ENCODE peak calls at places on chromosomes 5 and 9, in ten cellular contexts. One of them, this sample, is unnamed.
A peak's percentile ranks its signal among the peaks of the same experiment; 100 is the strongest.

GRCh38 chr5:160272889-160273288 is 39.5 kb downstream of the CCNJL start:
- DNase-seq in brain microvascular endothelial cell: no peak
- DNase-seq in psoas muscle: no peak
- DNase-seq in ovary: no peak
- DNase-seq in heart left ventricle: no peak
- DNase-seq in stomach: no peak
- DNase-seq in IMR-90: no peak
- DNase-seq in BJ: no peak
- DNase-seq in CD8-positive, alpha-beta T cell: no peak
- DNase-seq in HCT116: no peak
- DNase-seq in this sample: no peak

GRCh38 chr5:176677209-176677931 is 30.1 kb downstream of the TSPAN17 start:
- DNase-seq in IMR-90: no peak
- DNase-seq in BJ: no peak
- DNase-seq in psoas muscle: no peak
- DNase-seq in stomach: no peak
- DNase-seq in HCT116: no peak
- DNase-seq in ovary: no peak
- DNase-seq in brain microvascular endothelial cell: no peak
- DNase-seq in CD8-positive, alpha-beta T cell: no peak
- DNase-seq in heart left ventricle: no peak
- DNase-seq in this sample: no peak

GRCh38 chr9:6896562-6896961 is 138.8 kb downstream of the KDM4C start:
- DNase-seq in IMR-90: peak; percentile 34
- DNase-seq in stomach: no peak
- DNase-seq in brain microvascular endothelial cell: peak; percentile 24
- DNase-seq in HCT116: no peak
- DNase-seq in CD8-positive, alpha-beta T cell: no peak
- DNase-seq in psoas muscle: no peak
- DNase-seq in ovary: no peak
- DNase-seq in heart left ventricle: no peak
- DNase-seq in BJ: no peak
- DNase-seq in this sample: no peak

GRCh38 chr5:178526796-178527457 is 63.3 kb downstream of the COL23A1 start:
- DNase-seq in psoas muscle: no peak
- DNase-seq in heart left ventricle: no peak
- DNase-seq in brain microvascular endothelial cell: no peak
- DNase-seq in HCT116: no peak
- DNase-seq in ovary: no peak
- DNase-seq in IMR-90: no peak
- DNase-seq in stomach: no peak
- DNase-seq in BJ: no peak
- DNase-seq in CD8-positive, alpha-beta T cell: no peak
- DNase-seq in this sample: no peak

GRCh38 chr5:159405611-159406031 is 75.3 kb upstream of the IL12B start:
- DNase-seq in heart left ventricle: no peak
- DNase-seq in IMR-90: no peak
- DNase-seq in brain microvascular endothelial cell: no peak
- DNase-seq in ovary: no peak
- DNase-seq in HCT116: no peak
- DNase-seq in stomach: no peak
- DNase-seq in BJ: no peak
- DNase-seq in psoas muscle: no peak
- DNase-seq in CD8-positive, alpha-beta T cell: no peak
- DNase-seq in this sample: peak; percentile 35

GRCh38 chr5:61329729-61330128 is 2.3 kb upstream of the ZSWIM6 start:
- DNase-seq in IMR-90: peak; percentile 67
- DNase-seq in CD8-positive, alpha-beta T cell: no peak
- DNase-seq in stomach: no peak
- DNase-seq in ovary: no peak
- DNase-seq in HCT116: no peak
- DNase-seq in psoas muscle: no peak
- DNase-seq in BJ: no peak
- DNase-seq in brain microvascular endothelial cell: no peak
- DNase-seq in heart left ventricle: no peak
- DNase-seq in this sample: no peak

GRCh38 chr9:87587864-87588263 is 90.2 kb downstream of the DAPK1 start:
- DNase-seq in heart left ventricle: no peak
- DNase-seq in ovary: no peak
- DNase-seq in stomach: no peak
- DNase-seq in HCT116: no peak
- DNase-seq in brain microvascular endothelial cell: no peak
- DNase-seq in BJ: no peak
- DNase-seq in IMR-90: no peak
- DNase-seq in CD8-positive, alpha-beta T cell: no peak
- DNase-seq in psoas muscle: no peak
- DNase-seq in this sample: no peak

GRCh38 chr9:19286634-19287188 is 56.2 kb downstream of the DENND4C start:
- DNase-seq in brain microvascular endothelial cell: peak; percentile 16
- DNase-seq in heart left ventricle: no peak
- DNase-seq in CD8-positive, alpha-beta T cell: no peak
- DNase-seq in stomach: peak; percentile 54
- DNase-seq in IMR-90: peak; percentile 16
- DNase-seq in psoas muscle: no peak
- DNase-seq in HCT116: no peak
- DNase-seq in BJ: no peak
- DNase-seq in ovary: no peak
- DNase-seq in this sample: no peak

GRCh38 chr5:103522586-103522985 is 40.0 kb downstream of the NUDT12 start:
- DNase-seq in CD8-positive, alpha-beta T cell: no peak
- DNase-seq in heart left ventricle: no peak
- DNase-seq in ovary: no peak
- DNase-seq in brain microvascular endothelial cell: no peak
- DNase-seq in HCT116: no peak
- DNase-seq in psoas muscle: no peak
- DNase-seq in IMR-90: no peak
- DNase-seq in stomach: no peak
- DNase-seq in BJ: no peak
- DNase-seq in this sample: no peak

GRCh38 chr5:103525366-103525765 is 37.2 kb downstream of the NUDT12 start:
- DNase-seq in brain microvascular endothelial cell: no peak
- DNase-seq in heart left ventricle: no peak
- DNase-seq in stomach: no peak
- DNase-seq in ovary: no peak
- DNase-seq in BJ: no peak
- DNase-seq in CD8-positive, alpha-beta T cell: no peak
- DNase-seq in IMR-90: no peak
- DNase-seq in HCT116: no peak
- DNase-seq in psoas muscle: no peak
- DNase-seq in this sample: no peak

GRCh38 chr5:103523319-103523718 is 39.3 kb downstream of the NUDT12 start:
- DNase-seq in ovary: no peak
- DNase-seq in HCT116: no peak
- DNase-seq in IMR-90: no peak
- DNase-seq in BJ: no peak
- DNase-seq in psoas muscle: no peak
- DNase-seq in stomach: no peak
- DNase-seq in heart left ventricle: no peak
- DNase-seq in brain microvascular endothelial cell: no peak
- DNase-seq in CD8-positive, alpha-beta T cell: no peak
- DNase-seq in this sample: no peak

GRCh38 chr5:103514381-103514780 is 48.2 kb downstream of the NUDT12 start:
- DNase-seq in BJ: no peak
- DNase-seq in brain microvascular endothelial cell: no peak
- DNase-seq in ovary: no peak
- DNase-seq in psoas muscle: no peak
- DNase-seq in CD8-positive, alpha-beta T cell: no peak
- DNase-seq in stomach: no peak
- DNase-seq in HCT116: no peak
- DNase-seq in heart left ventricle: no peak
- DNase-seq in IMR-90: no peak
- DNase-seq in this sample: no peak

GRCh38 chr5:103519550-103519949 is 43.0 kb downstream of the NUDT12 start:
- DNase-seq in CD8-positive, alpha-beta T cell: no peak
- DNase-seq in HCT116: no peak
- DNase-seq in psoas muscle: no peak
- DNase-seq in heart left ventricle: no peak
- DNase-seq in stomach: no peak
- DNase-seq in BJ: no peak
- DNase-seq in brain microvascular endothelial cell: peak; percentile 35
- DNase-seq in IMR-90: peak; percentile 8
- DNase-seq in ovary: no peak
- DNase-seq in this sample: no peak
- TF ChIP-seq CTCF in CD8-positive, alpha-beta T cell: no peak
- TF ChIP-seq CTCF in HCT116: no peak
- TF ChIP-seq CTCF in psoas muscle: peak; percentile 26
- TF ChIP-seq CTCF in heart left ventricle: no peak
- TF ChIP-seq CTCF in stomach: no peak
- TF ChIP-seq CTCF in BJ: peak; percentile 39
- TF ChIP-seq CTCF in brain microvascular endothelial cell: peak; percentile 66
- TF ChIP-seq CTCF in IMR-90: peak; percentile 25
- TF ChIP-seq CTCF in ovary: no peak
- TF ChIP-seq CTCF in this sample: no peak

DNA sequence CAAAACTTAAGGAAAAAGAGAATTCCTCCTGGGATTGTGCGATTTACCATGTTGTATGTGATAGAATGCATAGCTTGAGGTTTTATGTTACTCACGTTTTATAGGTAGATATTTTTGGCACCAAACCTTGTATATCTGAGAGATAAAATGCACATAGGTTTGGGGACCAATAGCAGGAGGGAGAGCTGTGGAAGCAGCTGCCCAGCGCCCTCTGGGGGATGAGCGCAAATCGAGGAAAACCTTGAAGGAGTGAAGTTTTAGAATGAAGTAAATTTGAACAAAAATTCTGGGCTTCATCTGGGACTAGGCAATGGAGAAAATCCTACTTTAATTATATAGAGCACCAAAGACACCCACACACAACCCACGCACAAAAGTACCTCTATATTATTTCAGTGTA is 197.0 kb downstream of the ADCY2 start:
- DNase-seq in IMR-90: no peak
- DNase-seq in heart left ventricle: no peak
- DNase-seq in HCT116: no peak
- DNase-seq in psoas muscle: no peak
- DNase-seq in brain microvascular endothelial cell: no peak
- DNase-seq in stomach: no peak
- DNase-seq in ovary: no peak
- DNase-seq in CD8-positive, alpha-beta T cell: no peak
- DNase-seq in BJ: no peak
- DNase-seq in this sample: no peak
- TF ChIP-seq CTCF in IMR-90: no peak
- TF ChIP-seq CTCF in heart left ventricle: no peak
- TF ChIP-seq CTCF in HCT116: no peak
- TF ChIP-seq CTCF in psoas muscle: no peak
- TF ChIP-seq CTCF in brain microvascular endothelial cell: no peak
- TF ChIP-seq CTCF in stomach: no peak
- TF ChIP-seq CTCF in ovary: no peak
- TF ChIP-seq CTCF in CD8-positive, alpha-beta T cell: no peak
- TF ChIP-seq CTCF in BJ: peak; percentile 21
- TF ChIP-seq CTCF in this sample: no peak

GRCh38 chr5:149452665-149453617 is 73.8 kb upstream of the IL17B start:
- DNase-seq in psoas muscle: peak; percentile 84
- DNase-seq in BJ: peak; percentile 91
- DNase-seq in IMR-90: peak; percentile 96
- DNase-seq in HCT116: no peak
- DNase-seq in brain microvascular endothelial cell: peak; percentile 96
- DNase-seq in ovary: peak; percentile 76
- DNase-seq in stomach: no peak
- DNase-seq in CD8-positive, alpha-beta T cell: no peak
- DNase-seq in heart left ventricle: peak; percentile 70
- DNase-seq in this sample: no peak

GRCh38 chr5:149450199-149450598 is 71.1 kb upstream of the IL17B start:
- DNase-seq in stomach: peak; percentile 74
- DNase-seq in brain microvascular endothelial cell: peak; percentile 54
- DNase-seq in CD8-positive, alpha-beta T cell: no peak
- DNase-seq in psoas muscle: peak; percentile 87
- DNase-seq in ovary: peak; percentile 83
- DNase-seq in HCT116: no peak
- DNase-seq in heart left ventricle: peak; percentile 82
- DNase-seq in BJ: no peak
- DNase-seq in IMR-90: peak; percentile 87
- DNase-seq in this sample: no peak

GRCh38 chr5:149453618-149454415 is 74.7 kb upstream of the IL17B start:
- DNase-seq in heart left ventricle: no peak
- DNase-seq in brain microvascular endothelial cell: no peak
- DNase-seq in IMR-90: no peak
- DNase-seq in psoas muscle: no peak
- DNase-seq in stomach: no peak
- DNase-seq in ovary: no peak
- DNase-seq in CD8-positive, alpha-beta T cell: no peak
- DNase-seq in BJ: no peak
- DNase-seq in HCT116: no peak
- DNase-seq in this sample: no peak

GRCh38 chr5:149448831-149449714 is 70.0 kb upstream of the IL17B start:
- DNase-seq in BJ: no peak
- DNase-seq in heart left ventricle: no peak
- DNase-seq in stomach: no peak
- DNase-seq in brain microvascular endothelial cell: no peak
- DNase-seq in ovary: no peak
- DNase-seq in CD8-positive, alpha-beta T cell: no peak
- DNase-seq in HCT116: no peak
- DNase-seq in psoas muscle: no peak
- DNase-seq in IMR-90: no peak
- DNase-seq in this sample: no peak

DNA sequence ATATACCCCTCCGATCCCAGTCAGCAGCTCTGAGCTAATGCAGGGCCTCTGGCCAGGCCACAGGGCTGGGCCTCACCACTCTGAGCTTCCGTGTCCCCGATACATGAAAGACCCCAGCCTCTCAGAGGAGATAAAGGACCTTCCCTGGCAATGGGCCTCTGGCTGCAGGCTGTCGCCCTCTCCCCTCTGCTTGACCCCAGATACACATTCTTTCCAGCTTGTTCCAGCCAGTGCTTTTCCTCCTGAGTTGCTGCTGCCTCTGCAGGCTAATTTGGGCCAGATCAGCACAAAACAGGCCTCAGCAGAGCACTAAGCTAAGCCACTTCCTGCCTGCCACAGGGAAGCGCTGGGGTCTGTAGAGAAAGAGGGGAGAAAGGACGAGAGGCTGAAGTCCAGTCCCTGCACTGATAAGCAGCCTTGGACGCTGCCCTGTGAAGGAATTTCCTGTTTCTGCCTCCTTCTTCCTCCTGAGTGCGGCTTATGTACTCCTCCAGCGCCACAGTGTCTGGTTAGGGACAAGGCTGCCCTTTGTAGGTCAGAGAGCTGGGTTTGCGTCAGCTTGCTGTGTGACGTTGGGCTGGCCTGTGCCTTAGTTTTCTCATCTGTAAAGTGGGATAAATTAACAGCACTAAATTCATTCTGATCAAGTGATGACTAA is 73.0 kb upstream of the IL17B start:
- DNase-seq in IMR-90: peak; percentile 53
- DNase-seq in BJ: no peak
- DNase-seq in stomach: peak; percentile 84
- DNase-seq in heart left ventricle: peak; percentile 69
- DNase-seq in HCT116: no peak
- DNase-seq in psoas muscle: no peak
- DNase-seq in CD8-positive, alpha-beta T cell: no peak
- DNase-seq in brain microvascular endothelial cell: peak; percentile 64
- DNase-seq in ovary: peak; percentile 63
- DNase-seq in this sample: no peak
- TF ChIP-seq CTCF in IMR-90: peak; percentile 7
- TF ChIP-seq CTCF in BJ: no peak
- TF ChIP-seq CTCF in stomach: no peak
- TF ChIP-seq CTCF in heart left ventricle: no peak
- TF ChIP-seq CTCF in HCT116: no peak
- TF ChIP-seq CTCF in psoas muscle: no peak
- TF ChIP-seq CTCF in CD8-positive, alpha-beta T cell: no peak
- TF ChIP-seq CTCF in brain microvascular endothelial cell: peak; percentile 24
- TF ChIP-seq CTCF in ovary: no peak
- TF ChIP-seq CTCF in this sample: no peak

GRCh38 chr5:151772029-151772867 is 494 bp downstream of the G3BP1 start:
- DNase-seq in BJ: no peak
- DNase-seq in IMR-90: no peak
- DNase-seq in stomach: peak; percentile 41
- DNase-seq in psoas muscle: peak; percentile 70
- DNase-seq in ovary: peak; percentile 61
- DNase-seq in HCT116: no peak
- DNase-seq in CD8-positive, alpha-beta T cell: peak; percentile 25
- DNase-seq in heart left ventricle: peak; percentile 51
- DNase-seq in brain microvascular endothelial cell: no peak
- DNase-seq in this sample: no peak

GRCh38 chr5:151772868-151773561 is 1.3 kb downstream of the G3BP1 start:
- DNase-seq in ovary: no peak
- DNase-seq in HCT116: no peak
- DNase-seq in brain microvascular endothelial cell: no peak
- DNase-seq in stomach: no peak
- DNase-seq in IMR-90: peak; percentile 56
- DNase-seq in CD8-positive, alpha-beta T cell: no peak
- DNase-seq in psoas muscle: no peak
- DNase-seq in heart left ventricle: no peak
- DNase-seq in BJ: no peak
- DNase-seq in this sample: no peak

GRCh38 chr5:151773979-151774378 is 2.2 kb downstream of the G3BP1 start:
- DNase-seq in heart left ventricle: no peak
- DNase-seq in BJ: no peak
- DNase-seq in ovary: no peak
- DNase-seq in psoas muscle: no peak
- DNase-seq in CD8-positive, alpha-beta T cell: no peak
- DNase-seq in HCT116: no peak
- DNase-seq in brain microvascular endothelial cell: no peak
- DNase-seq in stomach: no peak
- DNase-seq in IMR-90: no peak
- DNase-seq in this sample: no peak

GRCh38 chr5:151770383-151771258 is 1.1 kb upstream of the G3BP1 start:
- DNase-seq in stomach: peak; percentile 59
- DNase-seq in IMR-90: peak; percentile 42
- DNase-seq in ovary: peak; percentile 88
- DNase-seq in BJ: no peak
- DNase-seq in heart left ventricle: peak; percentile 82
- DNase-seq in brain microvascular endothelial cell: peak; percentile 73
- DNase-seq in CD8-positive, alpha-beta T cell: peak; percentile 32
- DNase-seq in HCT116: no peak
- DNase-seq in psoas muscle: peak; percentile 88
- DNase-seq in this sample: peak; percentile 65

DNA sequence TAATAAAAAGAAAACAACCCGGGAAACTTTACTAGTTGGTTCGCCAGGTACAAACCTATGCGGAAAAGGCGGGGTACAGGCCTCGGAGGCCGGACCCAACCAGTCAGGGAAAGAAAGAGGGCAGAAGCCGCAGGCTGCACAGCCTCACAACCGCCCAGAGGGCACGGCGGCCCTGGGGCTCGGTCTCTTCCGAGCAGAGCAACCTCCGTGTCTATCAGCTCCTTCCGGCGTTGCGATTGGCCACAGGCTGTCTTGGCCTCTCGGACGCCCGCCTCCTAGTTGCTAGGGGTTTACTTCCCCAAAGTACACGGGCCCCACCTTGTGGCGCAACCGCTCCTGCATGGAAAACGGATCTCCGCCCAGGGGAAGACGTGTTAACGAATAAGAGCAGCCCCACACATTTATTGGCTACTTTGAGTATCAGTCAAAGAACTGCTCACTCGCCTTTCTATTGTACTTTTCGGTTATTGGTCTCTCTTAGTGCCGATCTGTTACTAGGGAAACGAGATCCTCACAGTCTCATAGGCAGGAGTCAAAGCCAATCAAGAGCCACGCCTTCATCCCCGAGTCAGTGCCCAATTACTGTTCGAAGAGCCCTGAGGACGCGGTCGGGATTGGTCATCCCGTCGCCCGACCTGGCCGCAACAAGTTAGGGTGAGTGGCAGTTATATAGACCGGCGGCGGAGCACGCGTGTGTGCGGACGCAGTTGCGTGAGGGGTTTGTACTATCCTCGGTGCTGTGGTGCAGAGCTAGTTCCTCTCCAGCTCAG is at the start of gene G3BP1:
- DNase-seq in ovary: peak; percentile 100
- DNase-seq in brain microvascular endothelial cell: peak; percentile 100
- DNase-seq in BJ: peak; percentile 100
- DNase-seq in IMR-90: peak; percentile 100
- DNase-seq in HCT116: peak; percentile 100
- DNase-seq in CD8-positive, alpha-beta T cell: peak; percentile 98
- DNase-seq in psoas muscle: peak; percentile 100
- DNase-seq in stomach: peak; percentile 100
- DNase-seq in heart left ventricle: peak; percentile 100
- DNase-seq in this sample: peak; percentile 90
- TF ChIP-seq CTCF in ovary: peak; percentile 69
- TF ChIP-seq CTCF in brain microvascular endothelial cell: peak; percentile 78
- TF ChIP-seq CTCF in BJ: peak; percentile 65
- TF ChIP-seq CTCF in IMR-90: peak; percentile 96
- TF ChIP-seq CTCF in HCT116: no peak
- TF ChIP-seq CTCF in CD8-positive, alpha-beta T cell: peak; percentile 42
- TF ChIP-seq CTCF in psoas muscle: peak; percentile 39
- TF ChIP-seq CTCF in stomach: peak; percentile 29
- TF ChIP-seq CTCF in heart left ventricle: peak; percentile 68
- TF ChIP-seq CTCF in this sample: no peak

This sample was measured in activated B cell treated with CpG ODN at 0.5 μM for 24 hours.